ENCODE peak calls at places on chromosomes 13 and 19, in six cellular contexts. B is tibial nerve, H is fibroblast of pulmonary artery, N is AG09309, C is cardiac fibroblast, S is cardiac muscle cell. W is an unnamed sample.

GRCh38 chr13:112668924-112669323 is 20.9 kb upstream of the ATP11A start:
- DNase-seq in B (no peak), H (no peak), N (no peak), C (no peak), S (no peak), W (no peak)

GRCh38 chr13:89796196-89796595 is 1551.3 kb upstream of the MIR17HG start:
- DNase-seq in B (no peak), H (no peak), N (no peak), C (no peak), S (no peak), W (no peak)

GRCh38 chr19:51503428-51503827 is 1.8 kb upstream of the SIGLEC12 start:
- DNase-seq in B (no peak), H (no peak), N (no peak), C (no peak), S (no peak), W (no peak)

GRCh38 chr13:112643759-112644459 is 45.9 kb upstream of the ATP11A start:
- DNase-seq in B (no peak), H (no peak), N (no peak), C (no peak), S (no peak), W (no peak)

GRCh38 chr13:113061796-113062425 is 43.7 kb upstream of the F7 start:
- DNase-seq in B (no peak), H (no peak), N (no peak), C (no peak), S (no peak), W (no peak)

GRCh38 chr13:71851541-71851940 is 15.5 kb downstream of the DACH1 start:
- DNase-seq in B (no peak), H (no peak), N (no peak), C (no peak), S (no peak), W (no peak)

GRCh38 chr19:33370783-33371182 is 2.7 kb upstream of the CEBPG start:
- DNase-seq in B (no peak), H (no peak), N (no peak), C (no peak), S (no peak), W (no peak)

GRCh38 chr19:35125270-35125717 is 9.6 kb downstream of the LGI4 start:
- DNase-seq in B (no peak), H (no peak), N (no peak), C (no peak), S (no peak), W (no peak)

GRCh38 chr13:85367887-85368286 is 431.3 kb downstream of the SLITRK6 start:
- DNase-seq in B (no peak), H (peak), N (no peak), C (no peak), S (peak), W (peak)

GRCh38 chr19:40578442-40578908 is 1.8 kb downstream of the SHKBP1 start:
- DNase-seq in B (no peak), H (peak), N (no peak), C (peak), S (peak), W (no peak)

GRCh38 chr19:20051841-20052768 is 12.8 kb upstream of the ZNF682 start:
- DNase-seq in B (peak), H (peak), N (peak), C (peak), S (peak), W (peak)

GRCh38 chr13:98317573-98318171 is 140.6 kb upstream of the RNF113B start:
- DNase-seq in B (no peak), H (no peak), N (no peak), C (no peak), S (no peak), W (no peak)

GRCh38 chr13:86864376-86864775 is 806.8 kb upstream of the SLITRK5 start:
- DNase-seq in B (no peak), H (no peak), N (no peak), C (no peak), S (no peak), W (no peak)

GRCh38 chr19:47848425-47848824 is 10.6 kb upstream of the TPRX2 start:
- DNase-seq in B (no peak), H (no peak), N (no peak), C (no peak), S (no peak), W (no peak)

GRCh38 chr19:47853003-47853402 is 6.0 kb upstream of the TPRX2 start:
- DNase-seq in B (no peak), H (no peak), N (no peak), C (no peak), S (no peak), W (no peak)

GRCh38 chr19:47854459-47854858 is 4.6 kb upstream of the TPRX2 start:
- DNase-seq in B (no peak), H (no peak), N (no peak), C (no peak), S (no peak), W (no peak)

DNA sequence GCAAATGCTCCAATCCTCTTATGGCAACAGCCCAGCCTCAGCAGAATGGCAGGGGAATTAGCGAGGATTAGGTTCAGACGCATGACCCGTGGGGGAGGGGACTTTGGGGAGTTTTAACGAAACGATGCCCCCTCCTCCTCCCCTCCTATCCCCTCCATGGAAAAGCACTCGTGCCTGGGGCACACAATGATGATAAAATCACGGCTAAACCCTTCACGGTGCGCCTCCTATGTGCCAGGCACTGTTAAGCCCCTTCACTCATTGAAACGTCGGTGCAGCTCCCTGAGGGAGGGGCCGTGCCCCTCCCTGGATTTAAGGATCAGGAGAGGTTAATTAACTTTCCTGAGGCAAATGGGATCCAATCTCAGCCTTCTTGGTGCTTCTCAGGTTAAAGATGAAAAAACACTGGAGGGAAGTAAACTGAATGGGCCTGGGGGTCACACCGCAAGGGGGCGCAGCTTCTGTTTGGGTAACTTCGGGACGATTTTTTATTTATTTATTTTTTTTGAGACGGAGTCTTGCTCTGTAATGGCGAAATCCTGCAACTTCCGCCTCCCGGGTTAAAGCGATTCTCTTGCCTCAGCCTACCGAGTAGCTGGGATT is 10.1 kb upstream of the TPRX2 start:
- DNase-seq in B (no peak), H (peak), N (no peak), C (peak), S (peak), W (no peak)
- TF ChIP-seq CTCF in B (no peak), H (peak), N (peak), C (peak), S (peak), W (peak)

GRCh38 chr19:6095760-6096159 is 14.5 kb downstream of the RFX2 start:
- DNase-seq in B (no peak), H (no peak), N (no peak), C (no peak), S (no peak), W (no peak)

GRCh38 chr19:6088677-6089063 is 21.6 kb downstream of the RFX2 start:
- DNase-seq in B (no peak), H (peak), N (no peak), C (peak), S (peak), W (no peak)

GRCh38 chr19:6091771-6092291 is 18.5 kb downstream of the RFX2 start:
- DNase-seq in B (no peak), H (no peak), N (no peak), C (peak), S (peak), W (no peak)

GRCh38 chr19:6090634-6091033 is 19.7 kb downstream of the RFX2 start:
- DNase-seq in B (no peak), H (no peak), N (no peak), C (no peak), S (no peak), W (no peak)

GRCh38 chr19:6092329-6093286 is 17.7 kb downstream of the RFX2 start:
- DNase-seq in B (peak), H (peak), N (no peak), C (peak), S (peak), W (no peak)
- H3K4me3 ChIP-seq in B (no peak), H (peak), N (peak), C (peak), S (no peak), W (peak)

GRCh38 chr13:46010148-46010547 is 42.4 kb downstream of the ZC3H13 start:
- DNase-seq in B (no peak), H (peak), N (no peak), C (peak), S (no peak), W (no peak)
- TF ChIP-seq CTCF in B (peak), H (peak), N (peak), C (peak), S (peak), W (peak)

GRCh38 chr19:1181606-1182005 is 7.5 kb upstream of the SBNO2 start:
- DNase-seq in B (no peak), H (no peak), N (no peak), C (no peak), S (no peak), W (no peak)

GRCh38 chr19:1182727-1183126 is 8.7 kb upstream of the SBNO2 start:
- DNase-seq in B (no peak), H (no peak), N (no peak), C (no peak), S (no peak), W (no peak)

GRCh38 chr19:1177322-1178114 is 3.5 kb upstream of the SBNO2 start:
- DNase-seq in B (no peak), H (peak), N (peak), C (peak), S (peak), W (peak)

GRCh38 chr19:1183543-1184172 is 9.6 kb upstream of the SBNO2 start:
- DNase-seq in B (no peak), H (no peak), N (no peak), C (no peak), S (no peak), W (no peak)

DNA sequence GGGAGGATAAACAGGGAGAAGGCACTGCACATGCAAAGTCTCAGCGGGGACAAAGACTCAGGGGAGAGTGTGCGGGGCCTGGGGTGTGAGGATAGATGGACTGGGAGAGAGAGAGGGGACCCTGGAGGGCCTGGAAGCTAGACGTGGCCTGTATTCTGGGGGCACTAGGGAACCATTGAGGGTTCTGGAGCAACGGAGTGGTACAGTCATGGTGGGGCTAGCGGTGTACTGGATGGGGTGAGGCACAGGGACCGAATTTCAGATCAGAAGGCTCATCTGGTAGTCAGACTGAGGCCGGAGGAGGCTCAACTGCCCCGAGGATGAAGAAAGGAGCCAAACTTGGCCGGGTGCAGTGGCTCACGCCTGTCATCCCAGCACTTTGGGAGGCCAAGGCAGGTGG is 8.0 kb upstream of the SBNO2 start:
- DNase-seq in B (no peak), H (no peak), N (no peak), C (no peak), S (no peak), W (no peak)
- H3K4me3 ChIP-seq in B (no peak), H (no peak), N (no peak), C (no peak), S (no peak), W (no peak)

DNA sequence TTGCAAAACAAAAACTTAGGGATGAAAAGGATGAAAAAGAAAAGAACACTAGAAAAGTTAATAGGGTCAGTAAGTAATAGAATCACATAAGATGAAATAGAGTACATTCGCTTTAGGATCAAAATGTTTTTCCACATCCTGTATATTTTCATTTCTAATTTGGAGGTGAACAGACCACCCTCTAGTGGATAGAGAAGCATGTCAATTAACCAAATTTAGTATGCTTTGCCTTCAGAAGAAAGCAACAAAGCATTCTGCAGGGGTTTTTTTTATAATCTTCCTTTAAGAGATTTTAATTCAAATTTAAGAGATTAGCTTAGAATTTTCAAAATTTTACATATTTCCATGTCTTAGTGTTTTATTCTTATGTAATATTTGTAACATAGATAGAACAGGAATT is 610.9 kb upstream of the SGCG start:
- DNase-seq in B (no peak), H (no peak), N (no peak), C (no peak), S (no peak), W (no peak)
- TF ChIP-seq CTCF in B (no peak), H (no peak), N (no peak), C (no peak), S (no peak), W (no peak)

DNA sequence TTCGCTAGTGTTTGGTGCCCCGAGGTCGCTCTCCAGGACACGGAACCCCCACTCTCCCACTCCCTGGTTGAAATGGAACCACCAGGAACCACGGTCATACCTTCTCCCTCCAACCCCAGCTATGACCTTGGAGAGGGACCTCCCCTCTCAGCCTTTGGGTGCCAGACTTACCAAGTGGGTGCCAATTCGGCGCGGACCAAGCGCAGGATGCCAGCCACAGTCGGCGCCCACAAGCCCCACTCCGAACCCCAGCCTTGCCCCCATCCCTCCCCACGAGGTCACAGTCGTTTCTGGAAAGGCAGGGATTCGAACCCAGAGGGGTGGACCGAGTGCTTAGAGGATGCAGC is 910 bp downstream of the PDE4C start:
- DNase-seq in B (no peak), H (no peak), N (no peak), C (no peak), S (no peak), W (no peak)
- H3K4me3 ChIP-seq in B (no peak), H (no peak), N (no peak), C (peak), S (no peak), W (no peak)

DNA sequence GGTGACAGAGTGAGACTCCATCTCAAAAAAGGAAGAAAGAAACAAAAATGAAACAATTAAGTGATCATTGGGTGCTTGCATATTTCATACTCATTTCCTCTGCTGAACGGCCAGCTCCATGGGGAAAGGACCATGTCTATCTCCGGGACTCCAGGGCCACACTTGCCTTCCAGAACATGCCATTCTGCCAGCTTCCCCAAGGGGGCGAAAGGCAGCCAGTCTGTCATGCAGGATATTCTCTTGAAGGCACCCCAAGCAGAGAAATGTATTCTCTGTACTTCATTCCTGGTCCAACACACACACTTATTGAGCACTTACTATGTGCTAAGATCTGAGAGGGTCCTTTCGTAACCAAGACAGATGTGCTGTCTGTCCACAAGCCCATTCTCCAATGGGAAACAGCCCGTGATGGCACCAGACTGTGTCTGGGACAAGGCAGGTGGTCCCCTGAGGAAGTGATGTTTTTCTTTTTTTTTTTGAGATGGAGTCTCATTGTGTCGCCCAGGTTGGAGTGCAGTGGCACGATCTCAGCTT is 10.2 kb upstream of the CARM1 start:
- DNase-seq in B (no peak), H (peak), N (no peak), C (peak), S (peak), W (no peak)
- TF ChIP-seq CTCF in B (peak), H (peak), N (peak), C (peak), S (peak), W (peak)